ENCODE peak calls at places on chromosomes 3 and 15, in seven cellular contexts. One of them, this sample, is unnamed.

GRCh38 chr15:98241032-98241554 is 280.6 kb downstream of the ARRDC4 start:
- DNase-seq in fibroblast of the aortic adventitia: no peak
- DNase-seq in cardiac muscle cell: no peak
- DNase-seq in RWPE1: no peak
- DNase-seq in tibial nerve: no peak
- DNase-seq in BE2C: no peak
- DNase-seq in heart left ventricle: no peak
- DNase-seq in this sample: no peak

GRCh38 chr3:110246796-110247369 is 824.7 kb upstream of the NECTIN3 start:
- DNase-seq in fibroblast of the aortic adventitia: no peak
- DNase-seq in cardiac muscle cell: no peak
- DNase-seq in RWPE1: no peak
- DNase-seq in tibial nerve: no peak
- DNase-seq in BE2C: no peak
- DNase-seq in heart left ventricle: no peak
- DNase-seq in this sample: no peak

GRCh38 chr3:135097276-135097946 is 302.4 kb downstream of the EPHB1 start:
- DNase-seq in fibroblast of the aortic adventitia: no peak
- DNase-seq in cardiac muscle cell: no peak
- DNase-seq in RWPE1: no peak
- DNase-seq in tibial nerve: no peak
- DNase-seq in BE2C: peak
- DNase-seq in heart left ventricle: no peak
- DNase-seq in this sample: no peak

GRCh38 chr3:58237238-58237939 is at the start of gene ABHD6:
- DNase-seq in fibroblast of the aortic adventitia: peak
- DNase-seq in cardiac muscle cell: peak
- DNase-seq in RWPE1: peak
- DNase-seq in tibial nerve: peak
- DNase-seq in BE2C: peak
- DNase-seq in heart left ventricle: peak
- DNase-seq in this sample: peak

GRCh38 chr3:41213563-41213962 is 14.3 kb downstream of the CTNNB1 start:
- DNase-seq in fibroblast of the aortic adventitia: no peak
- DNase-seq in cardiac muscle cell: no peak
- DNase-seq in RWPE1: no peak
- DNase-seq in tibial nerve: no peak
- DNase-seq in BE2C: no peak
- DNase-seq in heart left ventricle: no peak
- DNase-seq in this sample: no peak

GRCh38 chr3:101574388-101575156 is 592 bp downstream of the PCNP start:
- DNase-seq in fibroblast of the aortic adventitia: peak
- DNase-seq in cardiac muscle cell: peak
- DNase-seq in RWPE1: no peak
- DNase-seq in tibial nerve: peak
- DNase-seq in BE2C: peak
- DNase-seq in heart left ventricle: peak
- DNase-seq in this sample: no peak

GRCh38 chr15:39976291-39977274 is 42.7 kb downstream of the EIF2AK4 start:
- DNase-seq in fibroblast of the aortic adventitia: peak
- DNase-seq in cardiac muscle cell: peak
- DNase-seq in RWPE1: peak
- DNase-seq in tibial nerve: peak
- DNase-seq in BE2C: peak
- DNase-seq in heart left ventricle: peak
- DNase-seq in this sample: peak

GRCh38 chr3:112709929-112710328 is 69.0 kb upstream of the CCDC80 start:
- DNase-seq in fibroblast of the aortic adventitia: no peak
- DNase-seq in cardiac muscle cell: no peak
- DNase-seq in RWPE1: no peak
- DNase-seq in tibial nerve: no peak
- DNase-seq in BE2C: no peak
- DNase-seq in heart left ventricle: no peak
- DNase-seq in this sample: no peak

GRCh38 chr15:94080416-94080815 is 150.9 kb upstream of the MCTP2 start:
- DNase-seq in fibroblast of the aortic adventitia: peak
- DNase-seq in cardiac muscle cell: no peak
- DNase-seq in RWPE1: peak
- DNase-seq in tibial nerve: peak
- DNase-seq in BE2C: no peak
- DNase-seq in heart left ventricle: peak
- DNase-seq in this sample: no peak

GRCh38 chr3:155745795-155746550 is 1.1 kb upstream of the PLCH1 start:
- DNase-seq in fibroblast of the aortic adventitia: no peak
- DNase-seq in cardiac muscle cell: peak
- DNase-seq in RWPE1: no peak
- DNase-seq in tibial nerve: no peak
- DNase-seq in BE2C: peak
- DNase-seq in heart left ventricle: no peak
- DNase-seq in this sample: no peak

GRCh38 chr3:189766416-189766815 is 135.2 kb downstream of the TP63 start:
- DNase-seq in fibroblast of the aortic adventitia: peak
- DNase-seq in cardiac muscle cell: no peak
- DNase-seq in RWPE1: peak
- DNase-seq in tibial nerve: no peak
- DNase-seq in BE2C: no peak
- DNase-seq in heart left ventricle: no peak
- DNase-seq in this sample: no peak

GRCh38 chr3:55329849-55330248 is 157.3 kb downstream of the WNT5A start:
- DNase-seq in fibroblast of the aortic adventitia: peak
- DNase-seq in cardiac muscle cell: no peak
- DNase-seq in RWPE1: peak
- DNase-seq in tibial nerve: no peak
- DNase-seq in BE2C: no peak
- DNase-seq in heart left ventricle: no peak
- DNase-seq in this sample: no peak

GRCh38 chr3:165658027-165658426 is 179.2 kb downstream of the BCHE start:
- DNase-seq in fibroblast of the aortic adventitia: no peak
- DNase-seq in cardiac muscle cell: no peak
- DNase-seq in RWPE1: no peak
- DNase-seq in tibial nerve: no peak
- DNase-seq in BE2C: no peak
- DNase-seq in heart left ventricle: no peak
- DNase-seq in this sample: no peak

GRCh38 chr3:128282392-128283196 is 129.3 kb downstream of the EEFSEC start:
- DNase-seq in fibroblast of the aortic adventitia: peak
- DNase-seq in cardiac muscle cell: no peak
- DNase-seq in RWPE1: no peak
- DNase-seq in tibial nerve: peak
- DNase-seq in BE2C: peak
- DNase-seq in heart left ventricle: peak
- DNase-seq in this sample: no peak

GRCh38 chr15:58293622-58294550 is 137.9 kb upstream of the LIPC start:
- DNase-seq in fibroblast of the aortic adventitia: no peak
- DNase-seq in cardiac muscle cell: no peak
- DNase-seq in RWPE1: no peak
- DNase-seq in tibial nerve: no peak
- DNase-seq in BE2C: no peak
- DNase-seq in heart left ventricle: no peak
- DNase-seq in this sample: no peak

GRCh38 chr3:187831125-187832051 is 86.1 kb upstream of the BCL6 start:
- DNase-seq in fibroblast of the aortic adventitia: no peak
- DNase-seq in cardiac muscle cell: no peak
- DNase-seq in RWPE1: no peak
- DNase-seq in tibial nerve: no peak
- DNase-seq in BE2C: no peak
- DNase-seq in heart left ventricle: no peak
- DNase-seq in this sample: no peak

GRCh38 chr3:126337980-126338651 is 19.1 kb downstream of the KLF15 start:
- DNase-seq in fibroblast of the aortic adventitia: no peak
- DNase-seq in cardiac muscle cell: no peak
- DNase-seq in RWPE1: no peak
- DNase-seq in tibial nerve: peak
- DNase-seq in BE2C: no peak
- DNase-seq in heart left ventricle: no peak
- DNase-seq in this sample: no peak

GRCh38 chr15:65363766-65364165 is 14.0 kb downstream of the IGDCC3 start:
- DNase-seq in fibroblast of the aortic adventitia: no peak
- DNase-seq in cardiac muscle cell: no peak
- DNase-seq in RWPE1: no peak
- DNase-seq in tibial nerve: no peak
- DNase-seq in BE2C: no peak
- DNase-seq in heart left ventricle: no peak
- DNase-seq in this sample: no peak

GRCh38 chr15:62706361-62706760 is 336.2 kb upstream of the TPM1 start:
- DNase-seq in fibroblast of the aortic adventitia: peak
- DNase-seq in cardiac muscle cell: no peak
- DNase-seq in RWPE1: no peak
- DNase-seq in tibial nerve: no peak
- DNase-seq in BE2C: no peak
- DNase-seq in heart left ventricle: no peak
- DNase-seq in this sample: no peak

GRCh38 chr3:102225407-102226132 is 209.2 kb upstream of the ZPLD1 start:
- DNase-seq in fibroblast of the aortic adventitia: peak
- DNase-seq in cardiac muscle cell: peak
- DNase-seq in RWPE1: peak
- DNase-seq in tibial nerve: no peak
- DNase-seq in BE2C: no peak
- DNase-seq in heart left ventricle: no peak
- DNase-seq in this sample: no peak

GRCh38 chr3:197367081-197367780 is 68.8 kb upstream of the DLG1 start:
- DNase-seq in fibroblast of the aortic adventitia: no peak
- DNase-seq in cardiac muscle cell: no peak
- DNase-seq in RWPE1: peak
- DNase-seq in tibial nerve: no peak
- DNase-seq in BE2C: peak
- DNase-seq in heart left ventricle: no peak
- DNase-seq in this sample: no peak

GRCh38 chr3:138270245-138270644 is 59.4 kb downstream of the NME9 start:
- DNase-seq in fibroblast of the aortic adventitia: no peak
- DNase-seq in cardiac muscle cell: no peak
- DNase-seq in RWPE1: no peak
- DNase-seq in tibial nerve: no peak
- DNase-seq in BE2C: no peak
- DNase-seq in heart left ventricle: no peak
- DNase-seq in this sample: no peak
- TF ChIP-seq CTCF in fibroblast of the aortic adventitia: no peak
- TF ChIP-seq CTCF in cardiac muscle cell: no peak
- TF ChIP-seq CTCF in RWPE1: no peak
- TF ChIP-seq CTCF in tibial nerve: no peak
- TF ChIP-seq CTCF in BE2C: peak
- TF ChIP-seq CTCF in heart left ventricle: no peak
- TF ChIP-seq CTCF in this sample: no peak

GRCh38 chr3:8653800-8654408 is 9.3 kb upstream of the SSUH2 start:
- DNase-seq in fibroblast of the aortic adventitia: no peak
- DNase-seq in cardiac muscle cell: no peak
- DNase-seq in RWPE1: no peak
- DNase-seq in tibial nerve: no peak
- DNase-seq in BE2C: no peak
- DNase-seq in heart left ventricle: no peak
- DNase-seq in this sample: no peak

GRCh38 chr3:8649757-8650156 is 5.2 kb upstream of the SSUH2 start:
- DNase-seq in fibroblast of the aortic adventitia: no peak
- DNase-seq in cardiac muscle cell: no peak
- DNase-seq in RWPE1: no peak
- DNase-seq in tibial nerve: no peak
- DNase-seq in BE2C: no peak
- DNase-seq in heart left ventricle: no peak
- DNase-seq in this sample: no peak

GRCh38 chr3:8652323-8652987 is 7.9 kb upstream of the SSUH2 start:
- DNase-seq in fibroblast of the aortic adventitia: no peak
- DNase-seq in cardiac muscle cell: no peak
- DNase-seq in RWPE1: no peak
- DNase-seq in tibial nerve: no peak
- DNase-seq in BE2C: no peak
- DNase-seq in heart left ventricle: no peak
- DNase-seq in this sample: no peak

GRCh38 chr3:8650583-8651416 is 6.2 kb upstream of the SSUH2 start:
- DNase-seq in fibroblast of the aortic adventitia: peak
- DNase-seq in cardiac muscle cell: no peak
- DNase-seq in RWPE1: no peak
- DNase-seq in tibial nerve: no peak
- DNase-seq in BE2C: peak
- DNase-seq in heart left ventricle: no peak
- DNase-seq in this sample: no peak

DNA sequence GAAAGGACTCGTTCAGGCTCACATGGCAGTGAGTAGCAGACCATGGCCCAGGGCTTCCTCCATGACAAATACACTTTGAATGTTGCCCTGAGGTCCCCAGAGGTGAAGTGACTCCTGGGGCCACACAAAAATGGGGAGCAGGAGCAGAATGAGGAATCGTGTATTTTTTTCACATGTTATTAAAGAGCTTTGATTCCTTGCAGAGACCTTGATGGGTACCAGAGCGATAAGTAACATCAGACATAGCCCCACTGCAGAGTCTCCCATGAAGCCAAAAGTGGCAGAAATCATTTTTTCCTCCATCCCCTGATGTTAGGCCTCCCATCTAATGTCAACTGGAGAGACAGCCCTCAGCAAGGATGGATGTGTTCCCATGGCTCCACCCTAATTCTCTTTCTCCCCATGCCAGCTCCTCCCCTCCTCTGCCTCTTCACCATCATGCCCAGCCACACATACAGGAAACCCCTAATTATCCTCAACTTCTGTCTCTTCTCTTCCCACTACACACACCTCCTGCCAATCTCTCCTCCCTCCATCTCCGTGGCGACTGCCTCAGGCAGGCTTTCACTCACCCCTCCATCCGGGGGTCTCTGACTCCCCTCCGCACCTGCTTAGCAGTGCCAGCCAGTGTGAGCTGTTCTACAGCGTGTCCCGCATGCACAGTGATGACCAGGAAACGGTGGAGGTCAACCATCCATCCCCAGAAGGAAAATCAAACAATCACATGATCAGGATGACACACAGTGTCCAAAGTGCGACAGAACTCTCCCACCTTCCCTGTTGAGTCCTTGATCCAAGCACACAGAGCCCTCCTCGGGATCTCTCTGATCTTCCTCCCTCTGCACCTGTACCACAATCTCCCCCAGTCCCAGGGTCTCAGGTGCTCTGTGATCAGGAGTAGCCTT is 7.1 kb upstream of the SSUH2 start:
- DNase-seq in fibroblast of the aortic adventitia: no peak
- DNase-seq in cardiac muscle cell: no peak
- DNase-seq in RWPE1: no peak
- DNase-seq in tibial nerve: no peak
- DNase-seq in BE2C: peak
- DNase-seq in heart left ventricle: no peak
- DNase-seq in this sample: no peak
- TF ChIP-seq CTCF in fibroblast of the aortic adventitia: no peak
- TF ChIP-seq CTCF in cardiac muscle cell: no peak
- TF ChIP-seq CTCF in RWPE1: no peak
- TF ChIP-seq CTCF in tibial nerve: no peak
- TF ChIP-seq CTCF in BE2C: no peak
- TF ChIP-seq CTCF in heart left ventricle: no peak
- TF ChIP-seq CTCF in this sample: no peak

GRCh38 chr3:163218336-163218735 is 1721.7 kb downstream of the OTOL1 start:
- DNase-seq in fibroblast of the aortic adventitia: no peak
- DNase-seq in cardiac muscle cell: no peak
- DNase-seq in RWPE1: no peak
- DNase-seq in tibial nerve: no peak
- DNase-seq in BE2C: no peak
- DNase-seq in heart left ventricle: no peak
- DNase-seq in this sample: no peak
- TF ChIP-seq CTCF in fibroblast of the aortic adventitia: no peak
- TF ChIP-seq CTCF in cardiac muscle cell: no peak
- TF ChIP-seq CTCF in RWPE1: no peak
- TF ChIP-seq CTCF in tibial nerve: no peak
- TF ChIP-seq CTCF in BE2C: no peak
- TF ChIP-seq CTCF in heart left ventricle: no peak
- TF ChIP-seq CTCF in this sample: no peak

GRCh38 chr3:124850633-124851032 is 36.5 kb downstream of the ITGB5 start:
- DNase-seq in fibroblast of the aortic adventitia: peak
- DNase-seq in cardiac muscle cell: no peak
- DNase-seq in RWPE1: no peak
- DNase-seq in tibial nerve: no peak
- DNase-seq in BE2C: no peak
- DNase-seq in heart left ventricle: peak
- DNase-seq in this sample: no peak
- TF ChIP-seq CTCF in fibroblast of the aortic adventitia: no peak
- TF ChIP-seq CTCF in cardiac muscle cell: no peak
- TF ChIP-seq CTCF in RWPE1: no peak
- TF ChIP-seq CTCF in tibial nerve: no peak
- TF ChIP-seq CTCF in BE2C: no peak
- TF ChIP-seq CTCF in heart left ventricle: no peak
- TF ChIP-seq CTCF in this sample: no peak